ENCODE peak calls at places on chromosome 20, in six cellular contexts. F is HEK293T; Q is CD4-positive, CD25-positive, alpha-beta regulatory T cell; B is effector CD4-positive, alpha-beta T cell; H is stimulated activated CD4-positive, alpha-beta T cell treated with anti-CD3 and anti-CD28 coated beads, TNF-alpha, amount 100 ng/mL, for 48 hours; Z is prostate gland. C is an unnamed sample.

GRCh38 chr20:32945710-32946221 is 58.5 kb downstream of the SUN5 start:
- DNase-seq in Q (peak), B (no peak), H (no peak), Z (no peak), F (peak), C (no peak)

GRCh38 chr20:32470025-32470861 is 112.1 kb downstream of the ASXL1 start:
- DNase-seq in H (no peak), Z (no peak), B (no peak), Q (peak), F (peak), C (no peak)

GRCh38 chr20:49790077-49790798 is 22.4 kb upstream of the SLC9A8 start:
- DNase-seq in Z (no peak), Q (no peak), H (no peak), F (no peak), B (no peak), C (peak)

GRCh38 chr20:49395183-49395582 is 87.3 kb downstream of the KCNB1 start:
- DNase-seq in B (no peak), Q (no peak), H (no peak), F (no peak), Z (peak), C (no peak)

GRCh38 chr20:13221673-13222318 is 722 bp downstream of the ISM1 start:
- DNase-seq in F (peak), Q (peak), H (peak), Z (peak), B (peak), C (no peak)

GRCh38 chr20:33490023-33490933 is at the start of gene CBFA2T2:
- DNase-seq in Z (no peak), B (no peak), Q (peak), H (peak), F (no peak), C (peak)

GRCh38 chr20:58084966-58085365 is 143.5 kb downstream of the ANKRD60 start:
- DNase-seq in Q (no peak), B (no peak), Z (peak), F (no peak), H (no peak), C (no peak)

GRCh38 chr20:52991783-52992182 is 19.6 kb downstream of the TSHZ2 start:
- DNase-seq in Q (no peak), Z (no peak), B (no peak), F (no peak), H (no peak), C (no peak)

GRCh38 chr20:461254-462198 is 807 bp downstream of the TBC1D20 start:
- DNase-seq in F (peak), Z (peak), H (no peak), Q (peak), B (peak), C (no peak)

GRCh38 chr20:24769878-24770627 is 179.0 kb upstream of the CST7 start:
- DNase-seq in Z (no peak), F (no peak), Q (no peak), B (no peak), H (no peak), C (no peak)

GRCh38 chr20:309841-310644 is 12.7 kb downstream of the ZCCHC3 start:
- DNase-seq in Z (peak), Q (peak), H (peak), B (peak), F (peak), C (peak)

GRCh38 chr20:45892049-45892816 is 1.1 kb downstream of the CTSA start:
- DNase-seq in H (no peak), B (no peak), Z (no peak), F (peak), Q (no peak), C (no peak)

GRCh38 chr20:3898639-3899038 is 9.5 kb downstream of the PANK2 start:
- DNase-seq in Z (no peak), F (no peak), B (no peak), Q (no peak), H (no peak), C (no peak)

GRCh38 chr20:59006864-59007757 is at the start of gene CTSZ:
- DNase-seq in F (no peak), H (no peak), Q (peak), Z (no peak), B (no peak), C (no peak)

GRCh38 chr20:57620274-57620990 is at the start of gene ZBP1:
- DNase-seq in F (no peak), H (no peak), B (peak), Z (peak), Q (peak), C (no peak)

GRCh38 chr20:40257763-40258162 is 431.3 kb downstream of the MAFB start:
- DNase-seq in H (no peak), B (no peak), F (no peak), Z (no peak), Q (no peak), C (no peak)

GRCh38 chr20:39213476-39214145 is 251.5 kb downstream of the DHX35 start:
- DNase-seq in F (no peak), Z (no peak), Q (no peak), H (no peak), B (no peak), C (no peak)

GRCh38 chr20:426564-426963 is 18.5 kb downstream of the RBCK1 start:
- DNase-seq in B (no peak), F (no peak), H (no peak), Q (no peak), Z (no peak), C (no peak)

GRCh38 chr20:48603116-48603818 is 224.5 kb downstream of the PREX1 start:
- DNase-seq in H (no peak), Z (no peak), F (no peak), B (no peak), Q (no peak), C (no peak)

GRCh38 chr20:63264519-63264918 is 8.1 kb upstream of the ARFGAP1 start:
- DNase-seq in F (no peak), H (no peak), B (no peak), Z (no peak), Q (no peak), C (no peak)

GRCh38 chr20:51869002-51869401 is 66.7 kb upstream of the SALL4 start:
- DNase-seq in Z (no peak), Q (no peak), F (no peak), H (no peak), B (no peak), C (no peak)

GRCh38 chr20:5658897-5659296 is 91.3 kb upstream of the SHLD1 start:
- DNase-seq in B (peak), H (peak), F (no peak), Z (peak), Q (peak), C (no peak)

GRCh38 chr20:33209789-33210188 is 7.4 kb upstream of the BPIFA3 start:
- DNase-seq in H (peak), Z (peak), F (peak), B (no peak), Q (peak), C (no peak)

GRCh38 chr20:44950368-44950767 is 9.8 kb downstream of the TOMM34 start:
- DNase-seq in Z (no peak), Q (no peak), B (no peak), H (no peak), F (no peak), C (no peak)

GRCh38 chr20:7841967-7842301 is 98.3 kb downstream of the HAO1 start:
- DNase-seq in B (no peak), Q (no peak), Z (no peak), H (no peak), F (no peak), C (no peak)

GRCh38 chr20:60192351-60192750 is 234.1 kb downstream of the CDH26 start:
- DNase-seq in B (no peak), F (no peak), Q (no peak), H (no peak), Z (no peak), C (no peak)

GRCh38 chr20:46131396-46131795 is 13.3 kb downstream of the CD40 start:
- DNase-seq in Z (no peak), B (no peak), Q (no peak), H (no peak), F (no peak), C (no peak)

GRCh38 chr20:52586697-52587096 is 385.5 kb upstream of the TSHZ2 start:
- DNase-seq in F (no peak), Q (no peak), B (no peak), Z (no peak), H (no peak), C (no peak)